ENCODE peak calls at places on chromosomes 11 and 22, in four cellular contexts. N is neural progenitor cell, L is PC-9, I is hepatocyte. X is an unnamed sample.

GRCh38 chr11:35145249-35145648 is 6.3 kb downstream of the CD44 start:
- DNase-seq in N (no peak), L (peak; percentile 74), I (no peak), X (no peak)

GRCh38 chr11:78223320-78223954 is 34.7 kb downstream of the USP35 start:
- DNase-seq in N (no peak), L (no peak), I (no peak), X (no peak)

GRCh38 chr11:66981976-66982578 is 7.0 kb downstream of the C11orf86 start:
- DNase-seq in N (no peak), L (peak; percentile 93), I (peak; percentile 75), X (peak; percentile 89)

GRCh38 chr11:34655335-34656008 is 34.6 kb downstream of the EHF start:
- DNase-seq in N (no peak), L (peak; percentile 77), I (no peak), X (peak; percentile 76)

GRCh38 chr11:12074529-12075195 is 35.7 kb upstream of the MICAL2 start:
- DNase-seq in N (no peak), L (no peak), I (no peak), X (no peak)

GRCh38 chr22:41725510-41726110 is 26.3 kb downstream of the MEI1 start:
- DNase-seq in N (no peak), L (peak; percentile 89), I (peak; percentile 11), X (no peak)

GRCh38 chr11:8720868-8721739 is 38.5 kb downstream of the RPL27A start:
- DNase-seq in N (peak; percentile 33), L (peak; percentile 88), I (peak; percentile 55), X (peak; percentile 46)

GRCh38 chr22:31496735-31497146 is 405 bp downstream of the SFI1 start:
- DNase-seq in N (no peak), L (no peak), I (peak; percentile 47), X (no peak)

GRCh38 chr11:6402561-6402981 is 12.3 kb downstream of the SMPD1 start:
- DNase-seq in N (no peak), L (no peak), I (no peak), X (no peak)

GRCh38 chr11:66542362-66542761 is 3.5 kb downstream of the ZDHHC24 start:
- DNase-seq in N (no peak), L (no peak), I (no peak), X (no peak)

GRCh38 chr22:22201185-22201924 is 43.2 kb upstream of the VPREB1 start:
- DNase-seq in N (peak; percentile 49), L (no peak), I (no peak), X (no peak)

GRCh38 chr11:29913352-29913751 is 103.5 kb downstream of the KCNA4 start:
- DNase-seq in N (no peak), L (no peak), I (peak; percentile 10), X (no peak)

GRCh38 chr22:38941488-38941987 is 15.9 kb upstream of the APOBEC3A start:
- DNase-seq in N (peak; percentile 0), L (no peak), I (no peak), X (no peak)

GRCh38 chr11:1229471-1230120 is 6.7 kb downstream of the MUC5B start:
- DNase-seq in N (no peak), L (no peak), I (no peak), X (no peak)

GRCh38 chr11:115498354-115498753 is 5.9 kb downstream of the CADM1 start:
- DNase-seq in N (no peak), L (no peak), I (no peak), X (no peak)

GRCh38 chr11:24516658-24517057 is 19.8 kb downstream of the LUZP2 start:
- DNase-seq in N (no peak), L (peak; percentile 50), I (no peak), X (no peak)

GRCh38 chr11:57567512-57568329 is at the start of gene UBE2L6:
- DNase-seq in N (peak; percentile 92), L (no peak), I (peak; percentile 78), X (no peak)

GRCh38 chr11:125943661-125944349 is 2.0 kb upstream of the VSIG10L2 start:
- DNase-seq in N (no peak), L (no peak), I (no peak), X (no peak)

GRCh38 chr11:36763187-36763586 is 165.2 kb upstream of the RAG2 start:
- DNase-seq in N (no peak), L (no peak), I (no peak), X (no peak)

GRCh38 chr11:69634590-69634989 is 6.4 kb upstream of the CCND1 start:
- DNase-seq in N (no peak), L (peak; percentile 13), I (no peak), X (no peak)

GRCh38 chr11:66950113-66950535 is 8.1 kb downstream of the PC start:
- DNase-seq in N (no peak), L (peak; percentile 99), I (peak; percentile 89), X (peak; percentile 81)

GRCh38 chr11:65436412-65437032 is 13.9 kb downstream of the NEAT1 start:
- DNase-seq in N (no peak), L (no peak), I (no peak), X (no peak)

GRCh38 chr11:31808721-31809542 is 2.2 kb downstream of the PAX6 start:
- DNase-seq in N (peak; percentile 22), L (peak; percentile 46), I (no peak), X (no peak)

GRCh38 chr11:124760205-124760652 is 1.9 kb downstream of the ESAM start:
- DNase-seq in N (peak; percentile 28), L (no peak), I (no peak), X (no peak)

GRCh38 chr22:28268176-28268575 is 349.1 kb upstream of the PITPNB start:
- DNase-seq in N (no peak), L (no peak), I (no peak), X (peak; percentile 16)

GRCh38 chr11:67351275-67352005 is 1.9 kb downstream of the POLD4 start:
- DNase-seq in N (peak; percentile 79), L (peak; percentile 81), I (peak; percentile 90), X (peak; percentile 77)

GRCh38 chr11:93063101-93063500 is 93.7 kb downstream of the MTNR1B start:
- DNase-seq in N (no peak), L (no peak), I (no peak), X (peak; percentile 4)

GRCh38 chr11:7609521-7609920 is 63.8 kb downstream of the CYB5R2 start:
- DNase-seq in N (no peak), L (no peak), I (no peak), X (no peak)

GRCh38 chr11:76560219-76560618 is 110.3 kb downstream of the LRRC32 start:
- DNase-seq in N (no peak), L (no peak), I (no peak), X (peak; percentile 37)

GRCh38 chr11:14320020-14320419 is 39.0 kb downstream of the RRAS2 start:
- DNase-seq in N (no peak), L (no peak), I (no peak), X (no peak)
- H4K20me1 ChIP-seq in N (peaks cover 28% of the 10 kb centered on the region), L (no peaks in the 10 kb centered on the region), I (peaks cover 7% of the 10 kb centered on the region), X (peaks cover 4% of the 10 kb centered on the region)

DNA sequence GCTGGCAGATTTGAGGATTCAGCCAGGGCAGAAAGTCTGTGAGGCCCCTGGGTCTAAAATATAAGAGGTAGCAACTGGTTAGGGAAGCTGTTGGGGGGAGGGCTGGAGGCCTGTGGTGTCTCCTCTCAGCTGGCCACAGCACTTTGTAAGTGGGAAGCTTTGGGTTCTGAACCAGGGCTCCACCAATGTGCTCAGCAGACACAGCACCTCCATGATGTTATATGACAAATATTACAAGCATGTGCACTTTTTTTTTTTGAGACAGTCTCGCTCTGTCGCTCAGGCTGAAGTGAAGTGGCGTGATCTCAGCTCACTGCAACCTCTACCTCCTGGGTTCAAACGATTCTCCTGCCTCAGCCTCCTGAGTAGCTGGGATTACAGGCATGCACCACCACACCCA is 8.0 kb downstream of the ARHGAP1 start:
- DNase-seq in N (no peak), L (no peak), I (no peak), X (no peak)
- H3K36me3 ChIP-seq in N (no peaks in the 10 kb centered on the region), L (peaks cover 4% of the 10 kb centered on the region), I (no peaks in the 10 kb centered on the region), X (peaks cover 6% of the 10 kb centered on the region)

DNA sequence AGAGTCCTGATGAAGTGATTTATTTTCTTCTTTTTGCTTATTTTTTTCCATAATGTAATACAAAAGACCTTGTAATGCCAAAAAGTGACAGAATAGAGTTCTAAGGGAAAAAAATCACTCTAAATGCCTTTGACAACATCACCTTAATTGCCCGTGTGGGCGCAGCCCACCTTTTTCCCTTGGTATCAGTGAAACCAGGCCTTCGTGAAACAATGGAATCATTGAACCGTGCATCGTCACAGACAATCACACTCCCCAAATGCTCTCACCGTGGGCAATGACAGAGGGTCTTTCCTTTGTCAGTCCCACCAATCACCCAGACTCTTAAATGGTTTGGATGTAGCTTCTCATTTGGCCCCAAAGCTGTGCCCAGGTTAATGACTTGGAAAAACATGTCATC is 9.6 kb upstream of the SLC6A5 start:
- DNase-seq in N (peak; percentile 53), L (no peak), I (no peak), X (no peak)
- H3K79me2 ChIP-seq in N (no peaks in the 10 kb centered on the region), L (no peaks in the 10 kb centered on the region), I (no peaks in the 10 kb centered on the region), X (no peaks in the 10 kb centered on the region)

GRCh38 chr22:48752451-48753380 is 1075.0 kb downstream of the BRD1 start:
- DNase-seq in N (no peak), L (no peak), I (no peak), X (no peak)

GRCh38 chr22:48751539-48752437 is 1075.9 kb downstream of the BRD1 start:
- DNase-seq in N (no peak), L (no peak), I (no peak), X (no peak)

GRCh38 chr22:48753752-48754517 is 1073.7 kb downstream of the BRD1 start:
- DNase-seq in N (no peak), L (no peak), I (no peak), X (no peak)

GRCh38 chr22:48754611-48755331 is 1072.9 kb downstream of the BRD1 start:
- DNase-seq in N (no peak), L (no peak), I (peak; percentile 2), X (no peak)

GRCh38 chr22:48753381-48753730 is 1074.3 kb downstream of the BRD1 start:
- DNase-seq in N (no peak), L (no peak), I (peak; percentile 3), X (no peak)
- H4K20me1 ChIP-seq in N (no peaks in the 10 kb centered on the region), L (peaks cover 4% of the 10 kb centered on the region), I (no peaks in the 10 kb centered on the region), X (no peaks in the 10 kb centered on the region)

DNA sequence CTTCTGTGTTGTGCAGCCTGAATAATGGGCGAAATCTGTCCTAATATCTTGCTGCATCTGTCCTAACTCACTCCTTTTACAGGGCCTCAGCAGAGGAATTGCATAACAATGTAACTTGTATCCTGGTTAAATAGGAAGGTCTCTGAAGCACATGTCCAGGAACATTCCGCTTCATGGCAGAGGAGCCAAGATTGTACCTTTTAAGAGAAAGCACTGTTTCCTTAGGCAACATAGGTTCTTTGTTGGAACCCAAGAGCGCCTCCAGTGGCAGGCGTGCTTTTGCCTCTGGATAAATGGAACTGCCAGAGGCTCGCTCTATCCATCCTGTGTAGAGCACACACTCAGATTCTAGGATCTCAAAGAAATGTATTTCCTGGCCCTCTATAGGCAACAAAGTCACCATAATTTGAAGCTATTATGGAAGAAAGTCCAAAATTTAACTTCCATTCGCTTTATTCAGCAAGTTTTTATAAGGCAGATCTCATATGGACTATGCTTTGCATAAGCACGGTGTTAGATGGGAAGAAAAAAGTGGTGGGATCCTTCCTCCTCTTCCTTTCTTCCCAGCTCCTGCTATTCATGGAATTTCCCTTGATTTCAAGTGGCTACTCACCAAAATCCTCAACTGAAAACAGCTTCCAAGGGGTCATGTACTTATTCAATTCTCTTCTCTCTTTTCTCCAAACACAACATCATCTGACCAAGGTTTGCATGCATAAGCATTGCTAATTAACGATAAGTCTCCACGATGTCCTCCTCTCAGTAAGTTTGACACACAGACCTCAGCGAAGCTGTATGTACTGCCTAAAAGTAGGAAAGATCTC is at the start of gene BLID:
- DNase-seq in N (peak; percentile 80), L (no peak), I (peak; percentile 57), X (no peak)
- H3K36me3 ChIP-seq in N (no peaks in the 10 kb centered on the region), L (peaks cover 23% of the 10 kb centered on the region), I (no peaks in the 10 kb centered on the region), X (peaks cover 42% of the 10 kb centered on the region)

X was measured in mammary epithelial cell.